ENCODE peak calls at places on chromosome 2, in five cellular contexts. One of them, this sample, is unnamed.

GRCh38 chr2:215918901-215919585 is 94.3 kb downstream of the MREG start:
- DNase-seq in upper lobe of left lung: no peak
- DNase-seq in transverse colon: no peak
- DNase-seq in A549: no peak
- DNase-seq in hepatocyte: no peak
- DNase-seq in this sample: no peak

GRCh38 chr2:54099834-54100595 is 15.4 kb upstream of the ACYP2 start:
- DNase-seq in transverse colon: peak
- DNase-seq in hepatocyte: no peak
- DNase-seq in A549: no peak
- DNase-seq in upper lobe of left lung: no peak
- DNase-seq in this sample: no peak

GRCh38 chr2:71494523-71495155 is 41.3 kb downstream of the DYSF start:
- DNase-seq in hepatocyte: no peak
- DNase-seq in transverse colon: no peak
- DNase-seq in A549: no peak
- DNase-seq in upper lobe of left lung: no peak
- DNase-seq in this sample: no peak

GRCh38 chr2:88016948-88017779 is 817 bp upstream of the RNU2-63P start:
- DNase-seq in transverse colon: peak
- DNase-seq in upper lobe of left lung: peak
- DNase-seq in hepatocyte: peak
- DNase-seq in A549: peak
- DNase-seq in this sample: no peak

GRCh38 chr2:236376566-236377244 is 112.5 kb upstream of the ASB18 start:
- DNase-seq in A549: no peak
- DNase-seq in transverse colon: no peak
- DNase-seq in upper lobe of left lung: no peak
- DNase-seq in hepatocyte: no peak
- DNase-seq in this sample: peak

GRCh38 chr2:76850969-76851368 is 671.2 kb downstream of the LRRTM4 start:
- DNase-seq in upper lobe of left lung: no peak
- DNase-seq in transverse colon: no peak
- DNase-seq in hepatocyte: no peak
- DNase-seq in A549: no peak
- DNase-seq in this sample: no peak

GRCh38 chr2:29522951-29523669 is 398.3 kb downstream of the ALK start:
- DNase-seq in A549: peak
- DNase-seq in hepatocyte: peak
- DNase-seq in upper lobe of left lung: no peak
- DNase-seq in transverse colon: no peak
- DNase-seq in this sample: peak

GRCh38 chr2:85240055-85240454 is 87.7 kb downstream of the TGOLN2 start:
- DNase-seq in hepatocyte: no peak
- DNase-seq in A549: no peak
- DNase-seq in upper lobe of left lung: no peak
- DNase-seq in transverse colon: no peak
- DNase-seq in this sample: no peak

GRCh38 chr2:216083464-216084279 is 2.0 kb downstream of the TMEM169 start:
- DNase-seq in hepatocyte: no peak
- DNase-seq in transverse colon: no peak
- DNase-seq in upper lobe of left lung: no peak
- DNase-seq in A549: no peak
- DNase-seq in this sample: peak

DNA sequence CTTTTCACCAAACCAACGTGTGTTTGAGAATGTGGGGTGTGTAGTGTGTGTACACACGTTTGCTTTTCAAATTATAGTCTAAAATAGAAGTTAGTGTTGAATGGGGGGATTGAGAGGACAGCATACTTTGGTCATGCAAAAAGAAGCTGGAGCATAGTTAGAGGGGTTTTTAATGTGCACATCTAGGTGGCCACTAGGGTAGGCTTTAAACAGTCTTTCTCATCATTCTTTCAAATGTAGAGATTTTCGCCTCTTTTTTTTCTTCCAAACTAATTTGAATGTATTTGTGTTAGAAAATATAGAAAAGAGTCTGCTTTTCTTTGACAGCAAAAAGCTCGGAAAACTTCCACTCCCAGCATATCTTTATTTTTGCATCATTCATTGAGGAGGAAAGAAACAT is 165.2 kb upstream of the MYO3B start:
- DNase-seq in hepatocyte: no peak
- DNase-seq in A549: no peak
- DNase-seq in upper lobe of left lung: no peak
- DNase-seq in transverse colon: no peak
- DNase-seq in this sample: no peak
- TF ChIP-seq CTCF in hepatocyte: no peak
- TF ChIP-seq CTCF in A549: no peak
- TF ChIP-seq CTCF in upper lobe of left lung: no peak
- TF ChIP-seq CTCF in transverse colon: no peak
- TF ChIP-seq CTCF in this sample: no peak

GRCh38 chr2:166013878-166014277 is 60.3 kb upstream of the TTC21B start:
- DNase-seq in hepatocyte: no peak
- DNase-seq in upper lobe of left lung: no peak
- DNase-seq in transverse colon: no peak
- DNase-seq in A549: peak
- DNase-seq in this sample: no peak
- TF ChIP-seq CTCF in hepatocyte: no peak
- TF ChIP-seq CTCF in upper lobe of left lung: no peak
- TF ChIP-seq CTCF in transverse colon: no peak
- TF ChIP-seq CTCF in A549: no peak
- TF ChIP-seq CTCF in this sample: no peak

DNA sequence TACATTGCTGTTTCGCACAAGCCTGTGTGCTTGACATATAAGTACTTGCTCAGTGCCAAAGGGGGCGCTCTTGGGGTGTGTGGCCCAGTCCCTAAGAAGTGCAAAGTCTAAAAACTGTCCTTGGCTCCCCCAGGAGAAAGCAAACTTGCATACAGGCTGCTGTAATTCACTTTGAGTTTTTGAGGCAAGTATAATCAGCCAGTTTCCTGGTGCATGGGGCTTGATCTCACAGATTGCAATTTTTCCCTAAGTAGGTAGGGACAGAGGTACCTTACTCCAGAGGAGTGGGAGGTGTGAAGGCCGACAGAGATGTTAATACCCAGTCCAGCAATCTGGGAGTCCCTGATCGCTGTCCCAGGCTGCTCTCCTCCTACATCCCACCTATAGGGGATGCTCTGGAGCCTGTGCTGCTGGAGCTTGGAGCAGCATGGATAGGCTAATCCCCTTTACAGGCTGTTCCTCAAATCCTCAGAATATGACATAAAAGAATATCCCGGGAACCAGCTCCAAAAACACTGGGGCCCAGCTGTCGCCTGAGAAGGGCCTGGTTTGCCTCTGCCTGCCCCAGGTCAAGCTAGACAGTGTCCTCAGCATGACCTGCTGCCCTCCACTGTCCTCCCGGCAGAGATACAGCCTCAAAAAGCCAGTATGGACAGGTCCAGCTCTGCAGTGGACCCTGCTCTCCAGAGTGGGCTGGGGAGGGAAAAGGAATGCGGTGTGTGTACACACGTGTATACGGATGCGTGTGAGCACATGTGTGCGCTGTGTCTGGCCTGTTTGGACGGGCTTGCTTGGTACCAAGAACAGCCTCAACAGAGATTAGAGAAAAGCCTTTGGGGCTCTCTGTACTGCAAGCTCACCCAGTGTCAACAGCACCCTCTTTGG is 136.6 kb upstream of the HAAO start:
- DNase-seq in hepatocyte: peak
- DNase-seq in transverse colon: peak
- DNase-seq in upper lobe of left lung: no peak
- DNase-seq in A549: peak
- DNase-seq in this sample: no peak
- TF ChIP-seq CTCF in hepatocyte: peak
- TF ChIP-seq CTCF in transverse colon: peak
- TF ChIP-seq CTCF in upper lobe of left lung: no peak
- TF ChIP-seq CTCF in A549: peak
- TF ChIP-seq CTCF in this sample: peak

GRCh38 chr2:6557737-6558136 is 308.0 kb downstream of the CMPK2 start:
- DNase-seq in upper lobe of left lung: no peak
- DNase-seq in A549: no peak
- DNase-seq in hepatocyte: no peak
- DNase-seq in transverse colon: no peak
- DNase-seq in this sample: no peak
- TF ChIP-seq CTCF in upper lobe of left lung: no peak
- TF ChIP-seq CTCF in A549: no peak
- TF ChIP-seq CTCF in hepatocyte: no peak
- TF ChIP-seq CTCF in transverse colon: no peak
- TF ChIP-seq CTCF in this sample: no peak

GRCh38 chr2:205876127-205876526 is 193.8 kb downstream of the NRP2 start:
- DNase-seq in hepatocyte: no peak
- DNase-seq in transverse colon: no peak
- DNase-seq in upper lobe of left lung: no peak
- DNase-seq in A549: no peak
- DNase-seq in this sample: no peak
- TF ChIP-seq CTCF in hepatocyte: no peak
- TF ChIP-seq CTCF in transverse colon: no peak
- TF ChIP-seq CTCF in upper lobe of left lung: no peak
- TF ChIP-seq CTCF in A549: no peak
- TF ChIP-seq CTCF in this sample: no peak

GRCh38 chr2:10478916-10479315 is 30.8 kb upstream of the ODC1 start:
- DNase-seq in upper lobe of left lung: no peak
- DNase-seq in A549: no peak
- DNase-seq in transverse colon: no peak
- DNase-seq in hepatocyte: no peak
- DNase-seq in this sample: no peak

GRCh38 chr2:10481055-10481665 is 33.0 kb upstream of the ODC1 start:
- DNase-seq in A549: no peak
- DNase-seq in transverse colon: no peak
- DNase-seq in hepatocyte: no peak
- DNase-seq in upper lobe of left lung: no peak
- DNase-seq in this sample: no peak

GRCh38 chr2:10482460-10482859 is 34.3 kb upstream of the ODC1 start:
- DNase-seq in hepatocyte: peak
- DNase-seq in upper lobe of left lung: no peak
- DNase-seq in A549: no peak
- DNase-seq in transverse colon: no peak
- DNase-seq in this sample: no peak

GRCh38 chr2:10481666-10482157 is 33.6 kb upstream of the ODC1 start:
- DNase-seq in upper lobe of left lung: no peak
- DNase-seq in transverse colon: no peak
- DNase-seq in hepatocyte: no peak
- DNase-seq in A549: no peak
- DNase-seq in this sample: no peak

GRCh38 chr2:10480359-10480949 is 32.3 kb upstream of the ODC1 start:
- DNase-seq in hepatocyte: no peak
- DNase-seq in A549: no peak
- DNase-seq in transverse colon: no peak
- DNase-seq in upper lobe of left lung: no peak
- DNase-seq in this sample: no peak
- TF ChIP-seq CTCF in hepatocyte: no peak
- TF ChIP-seq CTCF in A549: no peak
- TF ChIP-seq CTCF in transverse colon: no peak
- TF ChIP-seq CTCF in upper lobe of left lung: no peak
- TF ChIP-seq CTCF in this sample: no peak

GRCh38 chr2:40286721-40287120 is 165.2 kb downstream of the SLC8A1 start:
- DNase-seq in hepatocyte: no peak
- DNase-seq in upper lobe of left lung: no peak
- DNase-seq in A549: no peak
- DNase-seq in transverse colon: no peak
- DNase-seq in this sample: no peak

GRCh38 chr2:40285391-40285790 is 166.5 kb downstream of the SLC8A1 start:
- DNase-seq in transverse colon: no peak
- DNase-seq in upper lobe of left lung: no peak
- DNase-seq in A549: no peak
- DNase-seq in hepatocyte: no peak
- DNase-seq in this sample: no peak

GRCh38 chr2:40282428-40282827 is 169.5 kb downstream of the SLC8A1 start:
- DNase-seq in hepatocyte: no peak
- DNase-seq in transverse colon: no peak
- DNase-seq in A549: no peak
- DNase-seq in upper lobe of left lung: no peak
- DNase-seq in this sample: no peak

GRCh38 chr2:40283111-40283909 is 168.6 kb downstream of the SLC8A1 start:
- DNase-seq in transverse colon: no peak
- DNase-seq in hepatocyte: no peak
- DNase-seq in A549: no peak
- DNase-seq in upper lobe of left lung: no peak
- DNase-seq in this sample: no peak

DNA sequence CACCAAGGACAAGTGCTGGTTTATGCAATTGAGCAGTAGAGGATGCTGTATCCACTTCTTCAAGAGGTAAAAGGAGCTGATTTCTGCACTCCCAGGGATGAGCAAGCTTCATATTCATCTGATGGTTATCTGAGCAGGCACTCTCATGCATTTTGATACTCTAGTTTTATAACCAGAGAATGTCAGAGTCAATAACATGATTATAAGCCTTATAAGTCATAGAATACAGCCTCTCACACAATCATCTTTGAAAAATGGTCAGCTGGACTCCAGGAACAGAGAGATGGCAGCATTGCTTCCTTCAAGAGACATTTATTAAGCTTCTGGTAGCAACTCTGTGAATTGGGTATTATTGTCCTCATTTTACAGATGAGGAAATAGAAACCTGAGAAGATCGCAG is 167.1 kb downstream of the SLC8A1 start:
- DNase-seq in upper lobe of left lung: no peak
- DNase-seq in transverse colon: no peak
- DNase-seq in A549: no peak
- DNase-seq in hepatocyte: no peak
- DNase-seq in this sample: no peak
- TF ChIP-seq CTCF in upper lobe of left lung: no peak
- TF ChIP-seq CTCF in transverse colon: no peak
- TF ChIP-seq CTCF in A549: no peak
- TF ChIP-seq CTCF in hepatocyte: no peak
- TF ChIP-seq CTCF in this sample: no peak